ENCODE peak calls at places on chromosomes 6 and 20, in nine cellular contexts. K is H9; G is Panc1; U is aorta; T is coronary artery; F is CD8-positive, alpha-beta T cell; B is PC-9; S is astrocyte; Z is tibial nerve. Q is an unnamed sample.

GRCh38 chr20:49278817-49279676 is 1.2 kb upstream of the ZNFX1 start:
- DNase-seq in B (peak; percentile 46), U (no peak), G (no peak), S (no peak), Z (no peak), K (no peak), T (no peak), F (no peak), Q (peak; percentile 50)

GRCh38 chr6:170454512-170455285 is 98.4 kb downstream of the PSMB1 start:
- DNase-seq in Z (no peak), G (no peak), T (no peak), F (no peak), S (no peak), U (peak; percentile 56), K (no peak), B (no peak), Q (no peak)

GRCh38 chr6:113359155-113360140 is 497.7 kb upstream of the MARCKS start:
- DNase-seq in U (no peak), T (no peak), F (no peak), K (no peak), B (no peak), S (peak; percentile 92), G (no peak), Z (no peak), Q (no peak)

GRCh38 chr6:117880824-117881223 is 26.2 kb upstream of the SLC35F1 start:
- DNase-seq in T (no peak), K (no peak), F (no peak), B (no peak), S (no peak), Z (no peak), U (no peak), G (no peak), Q (no peak)

GRCh38 chr6:40997256-40997957 is 41.6 kb downstream of the UNC5CL start:
- DNase-seq in K (peak; percentile 88), U (no peak), F (no peak), B (peak; percentile 89), S (peak; percentile 78), T (no peak), Z (no peak), G (no peak), Q (peak; percentile 62)

GRCh38 chr20:58719258-58719657 is 26.7 kb downstream of the NPEPL1 start:
- DNase-seq in G (no peak), B (no peak), F (no peak), S (no peak), Z (no peak), K (peak; percentile 20), U (peak; percentile 48), T (peak; percentile 69), Q (no peak)

GRCh38 chr6:159875194-159875593 is 15.6 kb upstream of the MAS1 start:
- DNase-seq in B (no peak), U (no peak), F (no peak), G (no peak), Z (no peak), K (peak; percentile 64), S (no peak), T (no peak), Q (no peak)

GRCh38 chr6:23890543-23891227 is 235.3 kb upstream of the NRSN1 start:
- DNase-seq in G (no peak), S (peak; percentile 9), K (no peak), F (no peak), U (no peak), T (no peak), B (no peak), Z (peak; percentile 5), Q (peak; percentile 16)

GRCh38 chr6:170208171-170208601 is 82.7 kb downstream of the DLL1 start:
- DNase-seq in U (peak; percentile 62), B (no peak), S (no peak), G (no peak), K (no peak), F (no peak), T (peak; percentile 49), Z (peak; percentile 2), Q (no peak)

GRCh38 chr6:69589626-69590025 is 207.2 kb downstream of the LMBRD1 start:
- DNase-seq in F (no peak), U (no peak), T (no peak), G (no peak), K (no peak), S (no peak), Z (no peak), B (no peak), Q (no peak)

GRCh38 chr6:69580696-69581095 is 216.1 kb downstream of the LMBRD1 start:
- DNase-seq in S (no peak), U (no peak), G (no peak), B (no peak), K (no peak), F (no peak), Z (no peak), T (no peak), Q (no peak)

GRCh38 chr6:69584536-69584912 is 212.3 kb downstream of the LMBRD1 start:
- DNase-seq in Z (no peak), G (no peak), T (no peak), S (peak; percentile 39), F (no peak), K (no peak), U (no peak), B (no peak), Q (no peak)

GRCh38 chr6:69581576-69581975 is 215.2 kb downstream of the LMBRD1 start:
- DNase-seq in K (no peak), U (no peak), S (no peak), Z (no peak), B (no peak), G (no peak), F (no peak), T (no peak), Q (no peak)

DNA sequence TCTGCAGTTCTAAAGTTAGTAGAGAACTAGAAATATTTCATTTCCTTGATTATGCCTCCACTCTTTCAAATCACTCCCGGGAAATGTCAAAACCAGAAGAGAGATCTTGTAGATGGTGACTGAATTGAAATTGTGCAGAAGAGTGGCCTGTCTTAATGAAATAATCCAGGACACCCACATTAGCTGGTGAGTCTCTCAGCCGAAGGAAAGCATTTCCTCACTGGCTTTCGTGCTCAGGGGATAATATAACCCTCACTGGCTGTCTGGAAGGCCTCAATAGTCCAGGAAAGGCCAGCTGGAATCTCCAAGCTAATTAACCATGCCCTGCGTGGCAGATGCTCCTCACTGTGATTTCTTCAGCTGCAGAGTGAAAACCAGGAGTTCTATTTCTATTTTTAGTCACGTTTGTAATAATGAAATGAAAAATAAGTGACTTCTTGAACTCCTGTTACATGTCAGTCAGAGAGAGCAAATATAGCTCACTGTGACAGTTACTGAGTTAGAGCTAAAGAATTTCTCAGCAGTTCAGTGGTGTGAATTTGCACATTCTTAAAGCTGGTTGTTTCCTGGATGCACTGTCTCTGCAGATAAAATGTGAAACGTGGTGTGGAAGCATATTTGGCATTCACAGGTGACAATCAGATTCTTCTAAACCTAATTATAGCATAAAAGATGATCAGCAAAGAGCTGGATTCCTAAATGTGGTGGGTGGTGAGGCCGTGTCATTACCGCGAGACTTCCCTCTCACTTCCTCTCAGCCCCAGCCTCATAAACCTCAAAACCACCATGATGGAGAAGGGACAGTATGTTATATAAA is 211.7 kb downstream of the LMBRD1 start:
- DNase-seq in K (no peak), T (no peak), U (no peak), B (no peak), F (no peak), G (no peak), Z (no peak), S (peak; percentile 14), Q (no peak)
- H3K27ac ChIP-seq in K (no peak overlapping the region), T (peak overlapping the region; percentile 43), U (no peak overlapping the region), B (no peak overlapping the region), F (no peak overlapping the region), G (no peak overlapping the region), Z (no peak overlapping the region), S (peak overlapping the region; percentile 49), Q (no peak overlapping the region)

DNA sequence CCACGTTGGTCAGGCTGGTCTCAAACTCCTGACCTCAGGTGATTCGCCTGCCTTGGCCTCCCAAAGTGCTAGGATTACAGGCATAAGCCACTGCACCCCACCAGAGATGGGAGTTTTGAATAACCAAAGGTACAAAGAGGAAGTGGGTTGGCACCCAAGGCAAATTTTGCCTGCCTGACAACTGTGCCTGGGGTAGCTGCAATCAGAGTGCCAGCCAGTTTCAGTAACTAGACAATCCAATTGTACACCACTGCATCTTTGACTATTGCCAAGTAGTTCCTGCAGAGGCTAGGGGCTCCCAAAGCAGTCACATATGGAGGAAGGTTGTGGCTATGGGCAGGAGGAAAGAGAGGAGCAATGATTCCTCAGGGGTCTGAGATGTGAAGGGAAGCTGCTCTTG is 16.6 kb downstream of the ZC3H12D start:
- DNase-seq in Z (no peak), S (no peak), F (no peak), G (no peak), T (no peak), B (no peak), K (no peak), U (no peak), Q (no peak)
- H3K27ac ChIP-seq in Z (no peak overlapping the region), S (no peak overlapping the region), F (no peak overlapping the region), G (no peak overlapping the region), T (no peak overlapping the region), B (no peak overlapping the region), K (no peak overlapping the region), U (no peak overlapping the region), Q (no peak overlapping the region)

GRCh38 chr6:108735991-108736345 is 112.3 kb upstream of the ARMC2 start:
- DNase-seq in G (no peak), S (no peak), U (no peak), B (peak; percentile 96), K (peak; percentile 75), T (peak; percentile 47), Z (no peak), F (no peak), Q (no peak)
- H3K27ac ChIP-seq in G (no peak overlapping the region), S (no peak overlapping the region), U (no peak overlapping the region), B (peak overlapping the region; percentile 99), K (no peak overlapping the region), T (peak overlapping the region; percentile 51), Z (no peak overlapping the region), F (no peak overlapping the region), Q (no peak overlapping the region)

GRCh38 chr6:11972806-11973205 is 39.3 kb upstream of the HIVEP1 start:
- DNase-seq in G (no peak), K (no peak), S (no peak), B (no peak), Z (no peak), F (no peak), U (no peak), T (no peak), Q (no peak)
- H3K27ac ChIP-seq in G (no peak overlapping the region), K (no peak overlapping the region), S (no peak overlapping the region), B (no peak overlapping the region), Z (no peak overlapping the region), F (no peak overlapping the region), U (no peak overlapping the region), T (no peak overlapping the region), Q (no peak overlapping the region)

GRCh38 chr6:151284431-151285060 is 44.8 kb downstream of the AKAP12 start:
- DNase-seq in B (no peak), G (no peak), U (no peak), T (no peak), K (no peak), F (no peak), S (no peak), Z (no peak), Q (peak; percentile 36)
- H3K27ac ChIP-seq in B (no peak overlapping the region), G (no peak overlapping the region), U (no peak overlapping the region), T (peak overlapping the region; percentile 50), K (no peak overlapping the region), F (no peak overlapping the region), S (no peak overlapping the region), Z (no peak overlapping the region), Q (peak overlapping the region; percentile 21)

GRCh38 chr6:129707882-129708495 is 2.0 kb downstream of the ARHGAP18 start:
- DNase-seq in S (no peak), G (no peak), B (no peak), Z (no peak), F (no peak), T (no peak), U (no peak), K (no peak), Q (no peak)
- H3K27ac ChIP-seq in S (no peak overlapping the region), G (no peak overlapping the region), B (no peak overlapping the region), Z (peak overlapping the region; percentile 48), F (no peak overlapping the region), T (peak overlapping the region; percentile 88), U (no peak overlapping the region), K (no peak overlapping the region), Q (no peak overlapping the region)

Q was measured in A673.